ENCODE peak calls at places on chromosomes 4 and X, in eight cellular contexts. P, F, G, S, A, J, K and B are unnamed samples.

GRCh38 chr4:3204021-3204431 is 44.9 kb upstream of the MSANTD1 start:
- DNase-seq in P (no peak), F (no peak), G (no peak), S (no peak), A (no peak), J (no peak), K (peak; percentile 58), B (no peak)

GRCh38 chrX:96987228-96987627 is 103.5 kb downstream of the RPA4 start:
- DNase-seq in P (no peak), F (no peak), G (no peak), S (no peak), A (no peak), J (no peak), K (peak; percentile 60), B (no peak)

GRCh38 chr4:158850800-158851644 is 82.2 kb downstream of the FNIP2 start:
- DNase-seq in P (no peak), F (peak; percentile 23), G (no peak), S (peak; percentile 17), A (peak; percentile 25), J (no peak), K (peak; percentile 30), B (no peak)

GRCh38 chr4:141158219-141158618 is 24.9 kb upstream of the RNF150 start:
- DNase-seq in P (no peak), F (peak; percentile 30), G (no peak), S (peak; percentile 17), A (peak; percentile 38), J (no peak), K (peak; percentile 52), B (no peak)

GRCh38 chr4:87659247-87659931 is 9.3 kb downstream of the DMP1 start:
- DNase-seq in P (no peak), F (no peak), G (no peak), S (peak; percentile 4), A (no peak), J (no peak), K (no peak), B (no peak)

GRCh38 chrX:29671426-29671825 is 543.9 kb upstream of the MAGEB2 start:
- DNase-seq in P (no peak), F (no peak), G (no peak), S (no peak), A (no peak), J (no peak), K (no peak), B (no peak)

GRCh38 chrX:57906790-57907189 is 3.5 kb downstream of the ZXDA start:
- DNase-seq in P (no peak), F (peak; percentile 34), G (no peak), S (no peak), A (no peak), J (no peak), K (peak; percentile 56), B (no peak)

GRCh38 chr4:110622841-110623709 is at the start of gene PITX2:
- DNase-seq in P (no peak), F (peak; percentile 91), G (no peak), S (peak; percentile 84), A (peak; percentile 89), J (peak; percentile 99), K (peak; percentile 97), B (no peak)

GRCh38 chr4:148162554-148162953 is 279.7 kb downstream of the NR3C2 start:
- DNase-seq in P (no peak), F (no peak), G (no peak), S (no peak), A (no peak), J (no peak), K (no peak), B (no peak)

GRCh38 chr4:85734446-85734845 is 259.5 kb downstream of the ARHGAP24 start:
- DNase-seq in P (no peak), F (no peak), G (no peak), S (no peak), A (no peak), J (no peak), K (peak; percentile 19), B (no peak)

GRCh38 chr4:89295415-89295927 is 12.1 kb downstream of the GPRIN3 start:
- DNase-seq in P (no peak), F (no peak), G (no peak), S (no peak), A (no peak), J (no peak), K (no peak), B (no peak)

GRCh38 chrX:132651411-132652086 is 162.7 kb upstream of the MBNL3 start:
- DNase-seq in P (no peak), F (peak; percentile 54), G (no peak), S (no peak), A (no peak), J (no peak), K (no peak), B (no peak)

GRCh38 chr4:181964731-181965130 is 278.5 kb upstream of the TENM3 start:
- DNase-seq in P (no peak), F (no peak), G (no peak), S (no peak), A (no peak), J (no peak), K (no peak), B (no peak)

GRCh38 chr4:28369504-28369903 is 1508.9 kb downstream of the STIM2 start:
- DNase-seq in P (no peak), F (no peak), G (no peak), S (no peak), A (no peak), J (no peak), K (peak; percentile 29), B (no peak)

GRCh38 chr4:7014815-7015214 is 28.4 kb upstream of the TADA2B start:
- DNase-seq in P (no peak), F (no peak), G (no peak), S (no peak), A (no peak), J (no peak), K (no peak), B (no peak)

GRCh38 chr4:152398060-152398459 is 137.8 kb downstream of the FBXW7 start:
- DNase-seq in P (no peak), F (no peak), G (no peak), S (peak; percentile 8), A (peak; percentile 7), J (no peak), K (no peak), B (no peak)

GRCh38 chrX:23631136-23631535 is 36.2 kb upstream of the PRDX4 start:
- DNase-seq in P (no peak), F (no peak), G (no peak), S (no peak), A (no peak), J (no peak), K (no peak), B (no peak)

GRCh38 chr4:75904086-75904485 is 1.8 kb upstream of the PPEF2 start:
- DNase-seq in P (no peak), F (no peak), G (no peak), S (no peak), A (no peak), J (no peak), K (no peak), B (no peak)

GRCh38 chr4:90174622-90175023 is 47.4 kb downstream of the CCSER1 start:
- DNase-seq in P (no peak), F (no peak), G (no peak), S (no peak), A (no peak), J (no peak), K (no peak), B (no peak)

GRCh38 chrX:76109654-76110053 is 63.2 kb upstream of the PBDC1 start:
- DNase-seq in P (no peak), F (no peak), G (no peak), S (no peak), A (no peak), J (no peak), K (no peak), B (no peak)

GRCh38 chr4:87489678-87490077 is 39.5 kb downstream of the SPARCL1 start:
- DNase-seq in P (no peak), F (peak; percentile 40), G (no peak), S (no peak), A (no peak), J (no peak), K (no peak), B (no peak)

GRCh38 chr4:100517864-100518341 is at the start of gene EMCN:
- DNase-seq in P (no peak), F (peak; percentile 14), G (no peak), S (no peak), A (no peak), J (no peak), K (no peak), B (no peak)

GRCh38 chr4:177371452-177371851 is 61.8 kb downstream of the NEIL3 start:
- DNase-seq in P (no peak), F (no peak), G (peak; percentile 16), S (no peak), A (no peak), J (no peak), K (no peak), B (no peak)

GRCh38 chr4:41205130-41205529 is 9.2 kb downstream of the APBB2 start:
- DNase-seq in P (no peak), F (no peak), G (no peak), S (no peak), A (no peak), J (no peak), K (no peak), B (no peak)

GRCh38 chrX:54482839-54483593 is 13.0 kb downstream of the FGD1 start:
- DNase-seq in P (no peak), F (no peak), G (no peak), S (no peak), A (no peak), J (no peak), K (no peak), B (no peak)

GRCh38 chr4:123699823-123700822 is 303.5 kb downstream of the SPRY1 start:
- DNase-seq in P (no peak), F (peak; percentile 74), G (no peak), S (no peak), A (no peak), J (no peak), K (peak; percentile 89), B (no peak)